ENCODE peak calls at places on chromosome 7, in seven cellular contexts. One of them, this sample, is unnamed.

GRCh38 chr7:155395176-155395797 is 62.6 kb upstream of the EN2 start:
- DNase-seq in H54: no peak
- DNase-seq in Daoy: no peak
- DNase-seq in GM18507: no peak
- DNase-seq in NCI-H1048: no peak
- DNase-seq in NCI-H1105: peak
- DNase-seq in activated T-cell treated with anti-CD3 and anti-CD28 coated beads, Interleukin-2, amount 50 U/mL, for 72 hours: no peak
- DNase-seq in this sample: no peak

GRCh38 chr7:84372155-84372621 is 177.6 kb upstream of the SEMA3A start:
- DNase-seq in NCI-H1105: no peak
- DNase-seq in activated T-cell treated with anti-CD3 and anti-CD28 coated beads, Interleukin-2, amount 50 U/mL, for 72 hours: no peak
- DNase-seq in H54: no peak
- DNase-seq in NCI-H1048: no peak
- DNase-seq in Daoy: peak
- DNase-seq in GM18507: no peak
- DNase-seq in this sample: no peak

GRCh38 chr7:43653466-43653865 is 70.6 kb downstream of the STK17A start:
- DNase-seq in GM18507: no peak
- DNase-seq in NCI-H1048: no peak
- DNase-seq in activated T-cell treated with anti-CD3 and anti-CD28 coated beads, Interleukin-2, amount 50 U/mL, for 72 hours: no peak
- DNase-seq in H54: no peak
- DNase-seq in NCI-H1105: no peak
- DNase-seq in Daoy: no peak
- DNase-seq in this sample: no peak

GRCh38 chr7:95511716-95512260 is 26.0 kb downstream of the ASB4 start:
- DNase-seq in activated T-cell treated with anti-CD3 and anti-CD28 coated beads, Interleukin-2, amount 50 U/mL, for 72 hours: peak
- DNase-seq in H54: peak
- DNase-seq in NCI-H1105: peak
- DNase-seq in GM18507: no peak
- DNase-seq in Daoy: peak
- DNase-seq in NCI-H1048: peak
- DNase-seq in this sample: peak

GRCh38 chr7:76165106-76165972 is 36.4 kb upstream of the SRRM3 start:
- DNase-seq in GM18507: no peak
- DNase-seq in NCI-H1105: no peak
- DNase-seq in Daoy: no peak
- DNase-seq in H54: no peak
- DNase-seq in activated T-cell treated with anti-CD3 and anti-CD28 coated beads, Interleukin-2, amount 50 U/mL, for 72 hours: no peak
- DNase-seq in NCI-H1048: no peak
- DNase-seq in this sample: no peak

GRCh38 chr7:50068850-50069551 is 24.0 kb downstream of the ZPBP start:
- DNase-seq in activated T-cell treated with anti-CD3 and anti-CD28 coated beads, Interleukin-2, amount 50 U/mL, for 72 hours: peak
- DNase-seq in GM18507: no peak
- DNase-seq in H54: peak
- DNase-seq in Daoy: peak
- DNase-seq in NCI-H1105: peak
- DNase-seq in NCI-H1048: peak
- DNase-seq in this sample: no peak

GRCh38 chr7:5266148-5267028 is 16.4 kb upstream of the SLC29A4 start:
- DNase-seq in activated T-cell treated with anti-CD3 and anti-CD28 coated beads, Interleukin-2, amount 50 U/mL, for 72 hours: no peak
- DNase-seq in H54: no peak
- DNase-seq in NCI-H1048: no peak
- DNase-seq in GM18507: no peak
- DNase-seq in Daoy: no peak
- DNase-seq in NCI-H1105: no peak
- DNase-seq in this sample: no peak

GRCh38 chr7:29285451-29285807 is 90.9 kb downstream of the CHN2 start:
- DNase-seq in Daoy: peak
- DNase-seq in NCI-H1105: no peak
- DNase-seq in activated T-cell treated with anti-CD3 and anti-CD28 coated beads, Interleukin-2, amount 50 U/mL, for 72 hours: peak
- DNase-seq in H54: peak
- DNase-seq in GM18507: no peak
- DNase-seq in NCI-H1048: no peak
- DNase-seq in this sample: no peak

GRCh38 chr7:4042402-4042801 is 639.7 kb upstream of the FOXK1 start:
- DNase-seq in NCI-H1048: no peak
- DNase-seq in GM18507: no peak
- DNase-seq in Daoy: no peak
- DNase-seq in activated T-cell treated with anti-CD3 and anti-CD28 coated beads, Interleukin-2, amount 50 U/mL, for 72 hours: no peak
- DNase-seq in H54: no peak
- DNase-seq in NCI-H1105: peak
- DNase-seq in this sample: no peak

This sample was measured in Kasumi-1.